ENCODE peak calls at places on chromosomes 2 and 18, in six cellular contexts. M is IMR-90; B is neural crest cell; C is iris pigment epithelial cell; P is stimulated activated naive CD4-positive, alpha-beta T cell; Y is hypothalamus. Z is an unnamed sample.

GRCh38 chr2:165698621-165698946 is 95.5 kb downstream of the GALNT3 start:
- DNase-seq in M (peak), B (no peak), C (peak), P (no peak), Y (no peak), Z (peak)

GRCh38 chr18:8706545-8706980 is 1.2 kb downstream of the MTCL1 start:
- DNase-seq in M (peak), B (no peak), C (no peak), P (no peak), Y (no peak), Z (no peak)

GRCh38 chr18:25086876-25087275 is 265.1 kb downstream of the ZNF521 start:
- DNase-seq in M (no peak), B (no peak), C (no peak), P (no peak), Y (no peak), Z (no peak)

GRCh38 chr2:15177103-15177502 is 384.0 kb downstream of the NBAS start:
- DNase-seq in M (peak), B (no peak), C (peak), P (peak), Y (no peak), Z (peak)

GRCh38 chr18:79905389-79905911 is 46.0 kb downstream of the SLC66A2 start:
- DNase-seq in M (peak), B (no peak), C (peak), P (no peak), Y (no peak), Z (peak)

GRCh38 chr2:207467716-207468347 is 61.9 kb upstream of the CREB1 start:
- DNase-seq in M (peak), B (no peak), C (peak), P (no peak), Y (no peak), Z (peak)

GRCh38 chr2:120319135-120319534 is 26.8 kb upstream of the INHBB start:
- DNase-seq in M (no peak), B (no peak), C (no peak), P (no peak), Y (no peak), Z (no peak)

GRCh38 chr18:63974991-63975390 is 5.1 kb downstream of the SERPINB8 start:
- DNase-seq in M (peak), B (no peak), C (peak), P (no peak), Y (no peak), Z (peak)

GRCh38 chr2:102703748-102704147 is 58.1 kb upstream of the TMEM182 start:
- DNase-seq in M (peak), B (no peak), C (peak), P (no peak), Y (no peak), Z (peak)

GRCh38 chr2:117269574-117269973 is 544.9 kb upstream of the DDX18 start:
- DNase-seq in M (no peak), B (no peak), C (no peak), P (no peak), Y (no peak), Z (no peak)

GRCh38 chr2:168466834-168467565 is 10.9 kb downstream of the CERS6 start:
- DNase-seq in M (no peak), B (no peak), C (no peak), P (no peak), Y (no peak), Z (no peak)

GRCh38 chr2:3305952-3306351 is 71.7 kb downstream of the EIPR1 start:
- DNase-seq in M (no peak), B (no peak), C (no peak), P (no peak), Y (no peak), Z (no peak)

GRCh38 chr2:147027451-147027850 is 817.4 kb upstream of the ACVR2A start:
- DNase-seq in M (no peak), B (no peak), C (no peak), P (no peak), Y (no peak), Z (no peak)

GRCh38 chr18:22282311-22283235 is 113.2 kb downstream of the GATA6 start:
- DNase-seq in M (peak), B (no peak), C (peak), P (peak), Y (no peak), Z (peak)

GRCh38 chr18:59565957-59566356 is 131.3 kb downstream of the CCBE1 start:
- DNase-seq in M (peak), B (no peak), C (no peak), P (no peak), Y (no peak), Z (peak)

GRCh38 chr2:26562811-26563645 is 78.1 kb downstream of the CIB4 start:
- DNase-seq in M (no peak), B (no peak), C (peak), P (no peak), Y (peak), Z (peak)

GRCh38 chr2:69381337-69381737 is 5.7 kb downstream of the GFPT1 start:
- DNase-seq in M (peak), B (no peak), C (peak), P (no peak), Y (no peak), Z (peak)

GRCh38 chr2:85905187-85905666 is 16.4 kb upstream of the ST3GAL5 start:
- DNase-seq in M (peak), B (no peak), C (no peak), P (no peak), Y (no peak), Z (peak)

GRCh38 chr2:100791936-100792308 is 28.0 kb upstream of the NPAS2 start:
- DNase-seq in M (no peak), B (no peak), C (no peak), P (no peak), Y (no peak), Z (no peak)

GRCh38 chr2:224195954-224196571 is 157.0 kb upstream of the SERPINE2 start:
- DNase-seq in M (no peak), B (peak), C (no peak), P (no peak), Y (peak), Z (no peak)

GRCh38 chr2:66700181-66700686 is 265.3 kb downstream of the MEIS1 start:
- DNase-seq in M (no peak), B (peak), C (no peak), P (no peak), Y (no peak), Z (no peak)

GRCh38 chr2:178306351-178307073 is 112.2 kb downstream of the OSBPL6 start:
- DNase-seq in M (peak), B (peak), C (peak), P (no peak), Y (no peak), Z (peak)

GRCh38 chr18:28767781-28768211 is 590.9 kb upstream of the CDH2 start:
- DNase-seq in M (peak), B (no peak), C (peak), P (no peak), Y (no peak), Z (peak)

GRCh38 chr18:37314534-37314933 is 251.1 kb downstream of the CELF4 start:
- DNase-seq in M (no peak), B (no peak), C (no peak), P (no peak), Y (no peak), Z (no peak)

GRCh38 chr2:7795358-7796199 is 878.4 kb downstream of the RNF144A start:
- DNase-seq in M (peak), B (no peak), C (no peak), P (no peak), Y (no peak), Z (peak)

GRCh38 chr2:38074775-38075435 is 1.0 kb downstream of the CYP1B1 start:
- DNase-seq in M (no peak), B (peak), C (peak), P (no peak), Y (no peak), Z (peak)